ENCODE peak calls at places on chromosomes 16 and 17, in four cellular contexts. R is GM12891, N is HepG2, X is H1. G is an unnamed sample.

GRCh38 chr16:68590201-68590994 is 51.3 kb downstream of the ZFP90 start:
- DNase-seq in R (peak), N (peak), X (peak), G (peak)

GRCh38 chr17:57818066-57818465 is 31.8 kb downstream of the MRPS23 start:
- DNase-seq in X (no peak), R (no peak), N (no peak), G (no peak)

GRCh38 chr17:43905985-43906852 is 1.1 kb downstream of the MPP2 start:
- DNase-seq in X (no peak), R (no peak), N (peak), G (no peak)

GRCh38 chr17:64534187-64534586 is 27.4 kb downstream of the CEP95 start:
- DNase-seq in X (no peak), R (no peak), N (no peak), G (no peak)

GRCh38 chr17:45808845-45809244 is 24.7 kb downstream of the CRHR1 start:
- DNase-seq in N (no peak), X (no peak), R (no peak), G (no peak)

GRCh38 chr16:68396481-68396880 is 51.8 kb downstream of the SMPD3 start:
- DNase-seq in X (no peak), N (peak), R (no peak), G (no peak)

GRCh38 chr17:73335591-73336503 is 24.0 kb upstream of the CDC42EP4 start:
- DNase-seq in N (no peak), R (no peak), X (no peak), G (no peak)

GRCh38 chr16:71811261-71811803 is 2.7 kb upstream of the AP1G1 start:
- DNase-seq in R (no peak), N (no peak), X (no peak), G (no peak)

GRCh38 chr17:44385287-44386181 is 3.9 kb downstream of the ITGA2B start:
- DNase-seq in X (peak), R (peak), N (peak), G (peak)

GRCh38 chr16:2825049-2825742 is 4.9 kb upstream of the ZG16B start:
- DNase-seq in X (no peak), N (no peak), R (no peak), G (no peak)

GRCh38 chr17:147796-148740 is 10.7 kb downstream of the SCGB1C2 start:
- DNase-seq in N (no peak), R (no peak), X (no peak), G (no peak)

GRCh38 chr17:34641368-34641767 is 62.0 kb downstream of the TMEM132E start:
- DNase-seq in N (no peak), X (no peak), R (no peak), G (no peak)

GRCh38 chr17:7587420-7587786 is 2.5 kb downstream of the SOX15 start:
- DNase-seq in N (no peak), X (no peak), R (no peak), G (no peak)

GRCh38 chr16:73050115-73051099 is 2.5 kb upstream of the ZFHX3 start:
- DNase-seq in R (no peak), X (no peak), N (no peak), G (no peak)

GRCh38 chr16:26561303-26561702 is 505.4 kb upstream of the C16orf82 start:
- DNase-seq in X (no peak), R (no peak), N (no peak), G (no peak)

GRCh38 chr17:39684369-39685043 is 3.4 kb downstream of the PGAP3 start:
- DNase-seq in N (no peak), X (no peak), R (no peak), G (no peak)

GRCh38 chr16:2082171-2082982 is 34.6 kb downstream of the TSC2 start:
- DNase-seq in X (no peak), N (no peak), R (no peak), G (no peak)

GRCh38 chr16:73095885-73096341 is 48.0 kb upstream of the ZFHX3 start:
- DNase-seq in R (no peak), X (no peak), N (no peak), G (no peak)

GRCh38 chr17:30576326-30576861 is 99.2 kb downstream of the GOSR1 start:
- DNase-seq in N (no peak), X (no peak), R (no peak), G (no peak)

GRCh38 chr16:87487361-87487924 is 5.4 kb downstream of the ZCCHC14 start:
- DNase-seq in N (peak), R (no peak), X (peak), G (no peak)

GRCh38 chr17:45705123-45706009 is 78.8 kb upstream of the CRHR1 start:
- DNase-seq in X (no peak), N (peak), R (no peak), G (no peak)

GRCh38 chr17:31674305-31674704 is 184.7 kb downstream of the COPRS start:
- DNase-seq in R (no peak), X (no peak), N (no peak), G (no peak)

GRCh38 chr17:44343510-44344209 is 1.4 kb upstream of the GRN start:
- DNase-seq in R (no peak), X (no peak), N (no peak), G (no peak)

GRCh38 chr17:47953945-47954344 is 3.7 kb downstream of the PRR15L start:
- DNase-seq in X (no peak), R (no peak), N (no peak), G (no peak)

GRCh38 chr17:40547079-40547784 is 18.0 kb downstream of the CCR7 start:
- DNase-seq in N (no peak), X (no peak), R (no peak), G (no peak)

GRCh38 chr17:67377727-67378443 is 804 bp downstream of the PITPNC1 start:
- DNase-seq in X (no peak), R (peak), N (no peak), G (peak)

DNA sequence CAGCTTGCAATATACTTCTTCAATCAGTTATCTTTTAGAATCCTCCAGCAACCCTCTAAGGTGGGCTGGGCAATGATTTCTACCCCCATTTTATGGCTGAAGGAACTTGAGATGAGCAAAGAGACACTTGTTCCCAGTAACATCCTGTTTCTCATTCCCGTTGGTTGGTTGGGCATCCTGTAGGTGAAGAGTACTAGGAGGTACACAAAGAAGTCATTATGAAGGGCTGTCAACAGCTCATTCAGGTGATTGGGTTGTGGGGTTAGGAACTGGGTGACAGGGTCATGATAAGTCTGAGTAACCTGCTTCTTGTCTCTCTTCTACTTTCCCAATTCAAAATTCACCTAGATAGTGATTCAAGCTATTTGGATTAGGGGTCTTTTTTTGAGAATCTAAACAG is 76.5 kb downstream of the MMD start:
- DNase-seq in R (no peak), X (no peak), N (no peak), G (no peak)
- TF ChIP-seq POLR2A in R (no peak), X (no peak), N (no peak), G (no peak)

GRCh38 chr17:1512351-1512750 is 4.1 kb downstream of the INPP5K start:
- DNase-seq in N (no peak), X (no peak), R (no peak), G (no peak)

GRCh38 chr17:1511290-1511689 is 5.1 kb downstream of the INPP5K start:
- DNase-seq in N (no peak), R (no peak), X (no peak), G (no peak)

GRCh38 chr17:1515640-1516402 is 591 bp downstream of the INPP5K start:
- DNase-seq in N (peak), R (peak), X (peak), G (peak)

GRCh38 chr17:1509255-1509943 is 7.0 kb downstream of the INPP5K start:
- DNase-seq in N (peak), R (no peak), X (no peak), G (no peak)

DNA sequence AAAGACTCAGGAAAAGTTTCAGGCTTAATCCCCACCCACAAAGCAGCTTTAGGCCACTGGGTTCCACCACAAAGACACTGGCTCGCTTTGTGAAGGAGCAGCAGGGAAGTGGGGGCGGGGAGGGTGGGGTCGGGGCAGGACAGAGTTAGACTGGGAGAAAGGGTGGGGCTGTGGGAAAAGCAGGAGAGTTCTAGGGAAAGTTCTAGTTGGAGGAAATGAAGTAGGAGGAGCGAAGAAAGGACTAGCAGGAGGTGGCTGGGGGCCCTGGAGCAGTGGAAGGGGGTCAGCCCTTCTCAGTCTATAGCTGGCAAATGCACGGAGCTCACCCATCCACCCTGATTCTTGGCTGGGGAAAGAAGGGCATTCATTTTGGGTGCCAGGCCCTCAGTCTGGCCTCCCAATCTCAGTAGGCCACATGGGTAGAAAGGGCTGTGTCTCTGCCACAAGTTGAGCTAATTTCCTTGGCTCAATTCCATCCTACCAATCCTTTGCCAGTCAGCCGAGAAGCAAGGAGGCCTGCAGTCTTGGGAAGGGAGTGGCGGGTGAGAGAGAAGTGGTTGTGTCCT is 4.6 kb downstream of the INPP5K start:
- DNase-seq in N (no peak), X (no peak), R (no peak), G (no peak)
- TF ChIP-seq POLR2AphosphoS5 in N (no peak), X (no peak), R (no peak), G (no peak)

DNA sequence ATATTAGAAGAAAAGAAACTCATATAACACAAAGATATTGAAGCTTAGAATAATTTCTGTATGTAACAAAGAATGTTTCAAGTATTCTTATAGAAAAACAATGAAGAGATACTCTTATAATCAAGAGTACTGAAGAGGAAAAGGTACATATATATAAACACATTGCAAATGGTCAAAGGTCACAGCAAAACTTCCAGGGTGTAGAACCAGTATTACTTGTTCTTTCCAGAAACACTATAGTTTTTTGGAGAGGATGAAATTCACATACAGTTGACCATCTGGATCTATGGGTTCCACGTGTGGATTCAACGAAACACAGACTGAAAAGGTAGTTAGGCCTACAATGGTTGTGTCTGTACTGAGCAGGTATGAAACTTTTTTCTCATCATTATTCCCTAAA is 22.6 kb downstream of the PRPSAP1 start:
- DNase-seq in X (no peak), R (no peak), N (no peak), G (no peak)
- TF ChIP-seq TAF1 in X (no peak), R (no peak), N (no peak), G (no peak)

DNA sequence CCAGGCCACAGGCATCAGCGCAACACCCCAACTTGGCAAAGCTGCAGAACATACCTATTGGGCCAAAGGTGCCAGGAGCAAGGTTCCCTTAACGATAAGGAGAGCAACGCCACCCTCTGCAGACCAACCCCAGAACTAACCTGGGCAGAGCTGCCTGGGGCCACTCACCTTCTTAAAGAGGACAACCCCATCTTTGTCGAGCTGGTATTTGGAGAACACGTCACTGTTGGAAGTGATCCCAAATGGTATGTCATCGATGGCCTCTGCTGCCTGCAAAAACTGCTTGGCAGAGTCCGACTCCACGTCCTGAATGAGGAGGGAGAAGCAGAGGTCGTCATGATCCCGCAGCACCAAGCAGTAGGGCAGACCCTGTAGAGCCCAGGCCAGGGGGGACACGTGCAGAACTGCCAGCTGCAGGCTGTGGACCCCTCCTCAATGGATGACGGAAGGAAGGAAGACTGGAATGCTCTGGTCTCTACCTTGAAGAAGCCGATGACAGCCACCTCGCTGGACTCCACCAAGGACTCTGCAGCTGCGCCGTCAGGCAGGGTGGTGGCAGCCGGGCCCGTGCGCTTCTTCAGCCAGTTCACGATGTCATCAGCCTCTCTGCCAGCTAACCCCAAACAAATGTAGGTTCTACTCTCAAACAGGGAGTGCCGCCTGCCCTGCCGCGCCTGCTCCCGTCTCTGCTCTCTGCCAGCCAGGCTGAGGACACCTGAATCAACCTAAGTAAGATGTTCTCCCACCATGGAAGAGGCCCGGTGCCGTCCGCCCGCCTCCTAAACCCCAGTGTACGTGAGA is 5.2 kb downstream of the P4HB start:
- DNase-seq in X (no peak), N (no peak), R (no peak), G (no peak)
- TF ChIP-seq POLR2A in X (no peak), N (peak), R (peak), G (no peak)

DNA sequence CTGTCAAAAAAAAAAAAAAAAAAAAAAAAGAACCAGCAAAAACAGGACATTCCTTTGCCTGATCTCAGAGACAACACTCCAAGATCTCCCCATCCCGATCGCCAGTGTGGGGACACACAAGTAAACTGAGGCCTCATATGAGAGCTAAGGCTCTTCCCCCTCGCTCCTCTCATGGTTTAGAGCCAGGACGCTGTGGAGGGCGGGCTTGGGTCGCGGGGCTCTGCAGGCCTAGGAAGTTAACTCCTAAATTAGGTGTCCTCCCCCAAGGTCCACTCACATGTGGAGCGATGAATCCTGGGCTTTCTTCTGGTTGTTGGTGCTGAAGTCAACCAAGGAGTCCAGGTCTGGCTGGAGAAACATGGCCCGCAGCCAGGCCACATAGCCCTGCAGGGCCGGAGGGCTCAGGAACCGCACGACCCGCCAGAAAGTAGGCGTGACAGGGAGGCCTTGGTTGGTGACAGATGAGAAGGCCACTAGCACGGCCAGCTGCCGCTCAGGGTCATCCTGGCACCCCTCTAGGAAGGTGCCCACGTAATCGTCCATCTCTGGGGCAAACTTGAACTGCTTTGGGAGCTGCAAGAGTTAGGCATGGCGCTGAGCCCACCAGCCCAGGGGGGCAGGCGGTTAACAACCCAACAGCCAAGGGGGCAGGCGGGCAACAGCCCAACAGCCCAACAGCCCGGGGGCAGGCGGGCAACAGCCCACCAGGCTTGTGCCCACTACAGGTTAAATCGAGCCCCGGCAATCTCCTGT is 5.2 kb downstream of the MYBBP1A start:
- DNase-seq in R (no peak), N (no peak), X (no peak), G (no peak)
- TF ChIP-seq POLR2AphosphoS5 in R (no peak), N (no peak), X (no peak), G (no peak)

GRCh38 chr16:53609536-53609935 is 94.1 kb downstream of the RPGRIP1L start:
- DNase-seq in X (no peak), R (no peak), N (no peak), G (no peak)

GRCh38 chr16:53608094-53608493 is 95.6 kb downstream of the RPGRIP1L start:
- DNase-seq in N (no peak), X (no peak), R (no peak), G (no peak)

GRCh38 chr16:53614346-53614745 is 89.3 kb downstream of the RPGRIP1L start:
- DNase-seq in X (no peak), R (no peak), N (no peak), G (no peak)

GRCh38 chr16:53611151-53611802 is 92.4 kb downstream of the RPGRIP1L start:
- DNase-seq in R (no peak), X (no peak), N (no peak), G (no peak)

GRCh38 chr16:53612003-53612402 is 91.7 kb downstream of the RPGRIP1L start:
- DNase-seq in X (no peak), N (peak), R (no peak), G (no peak)
- TF ChIP-seq TAF1 in X (no peak), N (no peak), R (no peak), G (no peak)

DNA sequence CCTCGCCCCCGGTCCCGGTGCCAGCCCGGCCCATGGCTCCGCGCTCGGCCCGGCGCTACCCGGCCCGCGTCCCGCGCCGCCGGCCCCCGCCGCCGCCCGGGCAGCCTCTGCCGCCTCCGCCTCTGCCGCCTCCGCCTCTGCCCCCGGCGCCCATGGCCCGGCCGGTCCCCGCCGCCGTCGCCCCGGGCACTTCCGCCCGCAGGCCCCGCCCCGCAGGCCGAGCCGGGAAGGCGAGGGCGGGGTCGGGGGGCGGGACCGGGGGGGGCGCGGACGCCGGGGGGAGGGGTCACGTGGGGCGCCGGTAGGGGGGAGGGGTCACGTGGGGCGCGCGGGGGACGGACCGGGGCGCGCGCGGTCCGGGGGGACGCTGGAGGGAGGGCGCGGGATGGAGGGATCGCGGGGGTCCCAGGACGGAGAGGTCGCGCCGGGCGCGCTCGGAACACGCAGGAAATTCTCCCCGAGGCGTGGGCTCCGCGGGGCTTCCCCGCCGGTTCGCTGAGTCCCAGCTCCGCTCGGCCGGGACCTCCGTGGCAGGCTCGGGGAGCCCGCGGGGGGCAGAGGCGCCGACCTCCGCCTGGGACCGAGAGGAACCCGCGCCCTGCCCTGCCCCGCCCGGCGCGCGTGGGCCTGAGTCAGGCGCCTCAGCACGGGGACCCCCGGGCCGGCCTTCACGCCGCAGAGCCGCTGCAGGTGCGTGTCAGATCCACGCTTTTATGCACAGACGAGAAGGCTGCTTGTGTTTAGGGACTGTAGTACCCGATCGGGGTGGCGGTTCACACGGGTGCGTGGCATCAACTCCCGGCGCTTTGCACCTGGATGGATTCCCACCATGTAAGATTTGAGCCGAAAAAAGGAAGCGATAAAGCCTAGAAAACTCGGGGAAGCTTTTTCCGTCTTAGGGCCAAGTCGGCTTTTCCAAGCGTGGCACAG is at the start of gene PGAP6:
- DNase-seq in N (no peak), R (peak), X (no peak), G (peak)
- TF ChIP-seq POLR2A in N (no peak), R (no peak), X (no peak), G (peak)

GRCh38 chr16:65919977-65920376 is 446.5 kb upstream of the CDH5 start:
- DNase-seq in R (no peak), N (no peak), X (no peak), G (no peak)

GRCh38 chr16:65919116-65919515 is 447.4 kb upstream of the CDH5 start:
- DNase-seq in X (no peak), N (no peak), R (no peak), G (no peak)

GRCh38 chr16:65916995-65917394 is 449.5 kb upstream of the CDH5 start:
- DNase-seq in N (no peak), X (no peak), R (no peak), G (no peak)

GRCh38 chr16:65917466-65917865 is 449.0 kb upstream of the CDH5 start:
- DNase-seq in X (no peak), R (no peak), N (no peak), G (no peak)

GRCh38 chr16:65922923-65923322 is 443.6 kb upstream of the CDH5 start:
- DNase-seq in X (no peak), N (no peak), R (no peak), G (no peak)
- TF ChIP-seq POLR2AphosphoS5 in X (no peak), N (no peak), R (no peak), G (no peak)